ENCODE peak calls at places on chromosomes 4 and X, in nine cellular contexts. L, H, D, G, S, F, B, O and A are unnamed samples.

GRCh38 chrX:78517124-78517523 is 142.0 kb downstream of the RTL3 start:
- DNase-seq in D (no peak), H (no peak), B (no peak), G (no peak), S (peak), L (peak), O (no peak), F (no peak), A (no peak)

GRCh38 chrX:129808163-129808828 is 28.5 kb downstream of the SASH3 start:
- DNase-seq in L (no peak), S (no peak), F (no peak), B (no peak), H (no peak), D (no peak), O (no peak), G (no peak), A (no peak)

GRCh38 chr4:1451106-1451751 is 45.0 kb upstream of the NKX1-1 start:
- DNase-seq in S (no peak), L (no peak), B (no peak), F (no peak), D (no peak), O (no peak), H (no peak), G (no peak), A (no peak)

GRCh38 chrX:38336538-38337240 is 9.4 kb upstream of the RPGR start:
- DNase-seq in L (no peak), G (no peak), O (no peak), F (no peak), H (no peak), S (no peak), B (no peak), D (no peak), A (no peak)

GRCh38 chrX:74578137-74578536 is 36.3 kb downstream of the RLIM start:
- DNase-seq in H (no peak), G (no peak), L (no peak), O (no peak), F (no peak), D (no peak), S (no peak), B (no peak), A (no peak)

GRCh38 chr4:182103614-182104319 is 139.4 kb upstream of the TENM3 start:
- DNase-seq in D (no peak), O (no peak), H (no peak), F (no peak), S (peak), G (no peak), B (no peak), L (no peak), A (no peak)

GRCh38 chrX:55011294-55011693 is 11.1 kb downstream of the APEX2 start:
- DNase-seq in B (no peak), D (no peak), F (no peak), L (no peak), G (no peak), O (no peak), H (no peak), S (no peak), A (no peak)

GRCh38 chr4:2934077-2934812 is 29.0 kb downstream of the NOP14 start:
- DNase-seq in S (peak), G (peak), O (peak), H (peak), D (peak), F (no peak), B (peak), L (peak), A (no peak)

GRCh38 chrX:82692991-82693390 is 815.1 kb upstream of the POU3F4 start:
- DNase-seq in F (no peak), B (no peak), H (no peak), D (no peak), L (no peak), S (no peak), O (no peak), G (no peak), A (no peak)

GRCh38 chr4:183098080-183098722 is 856 bp upstream of the WWC2 start:
- DNase-seq in L (peak), F (no peak), H (peak), D (peak), O (peak), B (peak), G (peak), S (peak), A (no peak)

GRCh38 chrX:40102393-40103381 is 4.9 kb upstream of the BCOR start:
- DNase-seq in B (no peak), F (no peak), D (peak), G (no peak), L (no peak), O (no peak), S (no peak), H (no peak), A (no peak)

GRCh38 chr4:140136509-140136908 is 17.5 kb downstream of the MAML3 start:
- DNase-seq in S (no peak), H (no peak), B (no peak), D (no peak), O (no peak), F (no peak), G (no peak), L (no peak), A (peak)

GRCh38 chr4:8411351-8412180 is 29.0 kb downstream of the ACOX3 start:
- DNase-seq in L (no peak), O (no peak), D (no peak), S (no peak), B (no peak), H (no peak), F (no peak), G (no peak), A (no peak)

GRCh38 chr4:99934891-99935290 is 11.5 kb downstream of the DNAJB14 start:
- DNase-seq in O (no peak), G (no peak), F (no peak), S (no peak), D (no peak), H (no peak), B (no peak), L (no peak), A (no peak)

GRCh38 chr4:13615162-13615561 is 12.4 kb downstream of the BOD1L1 start:
- DNase-seq in D (no peak), O (no peak), G (no peak), F (no peak), L (no peak), H (no peak), S (no peak), B (no peak), A (no peak)

GRCh38 chr4:945274-946102 is 13.2 kb downstream of the TMEM175 start:
- DNase-seq in L (no peak), H (no peak), S (no peak), O (no peak), F (no peak), G (no peak), D (no peak), B (no peak), A (no peak)

GRCh38 chr4:95129708-95130343 is 372.1 kb downstream of the BMPR1B start:
- DNase-seq in G (peak), L (no peak), F (no peak), D (no peak), S (no peak), O (no peak), H (peak), B (peak), A (peak)

GRCh38 chr4:54958236-54958635 is 167.2 kb downstream of the KDR start:
- DNase-seq in F (no peak), S (no peak), D (no peak), G (no peak), H (no peak), B (no peak), L (no peak), O (no peak), A (peak)